ENCODE peak calls at places on chromosomes 2 and 18, in eight cellular contexts. One of them, this sample, is unnamed.

GRCh38 chr2:25342372-25343186 is 854 bp upstream of the DNMT3A start:
- DNase-seq in stomach: peak
- DNase-seq in ovary: peak
- DNase-seq in A549: peak
- DNase-seq in tibial nerve: peak
- DNase-seq in transverse colon: peak
- DNase-seq in H1: peak
- DNase-seq in HepG2: peak
- DNase-seq in this sample: peak

GRCh38 chr2:27162151-27163121 is 13.6 kb downstream of the TCF23 start:
- DNase-seq in stomach: no peak
- DNase-seq in ovary: no peak
- DNase-seq in A549: peak
- DNase-seq in tibial nerve: no peak
- DNase-seq in transverse colon: no peak
- DNase-seq in H1: no peak
- DNase-seq in HepG2: peak
- DNase-seq in this sample: no peak

GRCh38 chr2:103232882-103233281 is 471.1 kb downstream of the TMEM182 start:
- DNase-seq in stomach: no peak
- DNase-seq in ovary: no peak
- DNase-seq in A549: no peak
- DNase-seq in tibial nerve: no peak
- DNase-seq in transverse colon: no peak
- DNase-seq in H1: no peak
- DNase-seq in HepG2: no peak
- DNase-seq in this sample: no peak

GRCh38 chr2:100992262-100992661 is 9.8 kb upstream of the RPL31 start:
- DNase-seq in stomach: no peak
- DNase-seq in ovary: no peak
- DNase-seq in A549: no peak
- DNase-seq in tibial nerve: no peak
- DNase-seq in transverse colon: no peak
- DNase-seq in H1: no peak
- DNase-seq in HepG2: no peak
- DNase-seq in this sample: no peak

GRCh38 chr2:188573453-188573852 is 281.8 kb downstream of the GULP1 start:
- DNase-seq in stomach: no peak
- DNase-seq in ovary: no peak
- DNase-seq in A549: peak
- DNase-seq in tibial nerve: no peak
- DNase-seq in transverse colon: no peak
- DNase-seq in H1: no peak
- DNase-seq in HepG2: no peak
- DNase-seq in this sample: no peak

GRCh38 chr2:237872178-237872887 is 12.9 kb downstream of the RAMP1 start:
- DNase-seq in stomach: no peak
- DNase-seq in ovary: peak
- DNase-seq in A549: no peak
- DNase-seq in tibial nerve: no peak
- DNase-seq in transverse colon: no peak
- DNase-seq in H1: no peak
- DNase-seq in HepG2: no peak
- DNase-seq in this sample: peak

GRCh38 chr2:47016172-47016913 is 100.7 kb upstream of the MCFD2 start:
- DNase-seq in stomach: no peak
- DNase-seq in ovary: no peak
- DNase-seq in A549: peak
- DNase-seq in tibial nerve: no peak
- DNase-seq in transverse colon: peak
- DNase-seq in H1: no peak
- DNase-seq in HepG2: no peak
- DNase-seq in this sample: no peak

GRCh38 chr2:234558642-234559041 is 61.8 kb upstream of the ARL4C start:
- DNase-seq in stomach: no peak
- DNase-seq in ovary: no peak
- DNase-seq in A549: no peak
- DNase-seq in tibial nerve: no peak
- DNase-seq in transverse colon: no peak
- DNase-seq in H1: no peak
- DNase-seq in HepG2: no peak
- DNase-seq in this sample: no peak

GRCh38 chr2:235366847-235367246 is 127.0 kb upstream of the AGAP1 start:
- DNase-seq in stomach: no peak
- DNase-seq in ovary: no peak
- DNase-seq in A549: no peak
- DNase-seq in tibial nerve: no peak
- DNase-seq in transverse colon: no peak
- DNase-seq in H1: no peak
- DNase-seq in HepG2: no peak
- DNase-seq in this sample: no peak

GRCh38 chr2:47422560-47422959 is 19.6 kb downstream of the MSH2 start:
- DNase-seq in stomach: no peak
- DNase-seq in ovary: no peak
- DNase-seq in A549: peak
- DNase-seq in tibial nerve: no peak
- DNase-seq in transverse colon: no peak
- DNase-seq in H1: no peak
- DNase-seq in HepG2: no peak
- DNase-seq in this sample: no peak

GRCh38 chr18:50393802-50394201 is 19.0 kb downstream of the SKA1 start:
- DNase-seq in stomach: no peak
- DNase-seq in ovary: no peak
- DNase-seq in A549: no peak
- DNase-seq in tibial nerve: no peak
- DNase-seq in transverse colon: no peak
- DNase-seq in H1: no peak
- DNase-seq in HepG2: peak
- DNase-seq in this sample: no peak

GRCh38 chr2:54106631-54107454 is 8.6 kb upstream of the ACYP2 start:
- DNase-seq in stomach: peak
- DNase-seq in ovary: no peak
- DNase-seq in A549: peak
- DNase-seq in tibial nerve: no peak
- DNase-seq in transverse colon: peak
- DNase-seq in H1: no peak
- DNase-seq in HepG2: peak
- DNase-seq in this sample: no peak

GRCh38 chr2:177232098-177232704 is 19.6 kb downstream of the HNRNPA3 start:
- DNase-seq in stomach: no peak
- DNase-seq in ovary: no peak
- DNase-seq in A549: no peak
- DNase-seq in tibial nerve: no peak
- DNase-seq in transverse colon: no peak
- DNase-seq in H1: no peak
- DNase-seq in HepG2: no peak
- DNase-seq in this sample: no peak

GRCh38 chr2:227939271-227940027 is 68.0 kb downstream of the DAW1 start:
- DNase-seq in stomach: no peak
- DNase-seq in ovary: no peak
- DNase-seq in A549: peak
- DNase-seq in tibial nerve: no peak
- DNase-seq in transverse colon: no peak
- DNase-seq in H1: peak
- DNase-seq in HepG2: peak
- DNase-seq in this sample: no peak

GRCh38 chr2:63875143-63875542 is 33.4 kb downstream of the UGP2 start:
- DNase-seq in stomach: no peak
- DNase-seq in ovary: no peak
- DNase-seq in A549: no peak
- DNase-seq in tibial nerve: no peak
- DNase-seq in transverse colon: no peak
- DNase-seq in H1: no peak
- DNase-seq in HepG2: no peak
- DNase-seq in this sample: no peak

GRCh38 chr2:203070615-203071547 is 56.2 kb downstream of the NBEAL1 start:
- DNase-seq in stomach: no peak
- DNase-seq in ovary: no peak
- DNase-seq in A549: no peak
- DNase-seq in tibial nerve: no peak
- DNase-seq in transverse colon: no peak
- DNase-seq in H1: no peak
- DNase-seq in HepG2: no peak
- DNase-seq in this sample: no peak

GRCh38 chr2:221818569-221818968 is 246.5 kb upstream of the EPHA4 start:
- DNase-seq in stomach: no peak
- DNase-seq in ovary: no peak
- DNase-seq in A549: no peak
- DNase-seq in tibial nerve: no peak
- DNase-seq in transverse colon: no peak
- DNase-seq in H1: no peak
- DNase-seq in HepG2: no peak
- DNase-seq in this sample: no peak

GRCh38 chr2:198328454-198328853 is 524.1 kb downstream of the PLCL1 start:
- DNase-seq in stomach: no peak
- DNase-seq in ovary: no peak
- DNase-seq in A549: no peak
- DNase-seq in tibial nerve: no peak
- DNase-seq in transverse colon: no peak
- DNase-seq in H1: no peak
- DNase-seq in HepG2: no peak
- DNase-seq in this sample: no peak

DNA sequence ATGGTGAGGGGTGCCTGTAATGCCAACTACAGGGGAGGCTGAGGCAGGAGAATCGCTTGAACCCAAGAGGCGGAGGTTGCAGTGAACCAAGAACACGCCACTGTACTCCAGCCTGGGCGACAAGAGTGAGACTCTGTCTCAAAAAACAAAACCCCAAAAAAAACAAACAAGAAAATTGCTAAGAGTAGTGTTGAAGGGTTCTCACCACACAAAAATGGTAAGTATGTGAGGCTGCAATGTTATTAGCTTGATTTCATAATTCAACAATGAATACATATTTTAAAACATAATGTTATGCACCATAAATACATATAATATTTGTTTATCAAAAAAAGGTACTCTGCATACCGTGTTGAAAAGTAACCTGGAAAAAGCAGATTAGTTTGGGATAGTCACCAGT is 45.8 kb downstream of the PSMG2 start:
- DNase-seq in stomach: no peak
- DNase-seq in ovary: no peak
- DNase-seq in A549: no peak
- DNase-seq in tibial nerve: no peak
- DNase-seq in transverse colon: no peak
- DNase-seq in H1: no peak
- DNase-seq in HepG2: no peak
- DNase-seq in this sample: no peak
- TF ChIP-seq CTCF in stomach: no peak
- TF ChIP-seq CTCF in ovary: no peak
- TF ChIP-seq CTCF in A549: no peak
- TF ChIP-seq CTCF in tibial nerve: no peak
- TF ChIP-seq CTCF in transverse colon: no peak
- TF ChIP-seq CTCF in H1: no peak
- TF ChIP-seq CTCF in HepG2: no peak
- TF ChIP-seq CTCF in this sample: no peak

GRCh38 chr2:33890686-33891085 is 291.6 kb upstream of the FAM98A start:
- DNase-seq in stomach: no peak
- DNase-seq in ovary: no peak
- DNase-seq in A549: no peak
- DNase-seq in tibial nerve: no peak
- DNase-seq in transverse colon: no peak
- DNase-seq in H1: no peak
- DNase-seq in HepG2: no peak
- DNase-seq in this sample: no peak

DNA sequence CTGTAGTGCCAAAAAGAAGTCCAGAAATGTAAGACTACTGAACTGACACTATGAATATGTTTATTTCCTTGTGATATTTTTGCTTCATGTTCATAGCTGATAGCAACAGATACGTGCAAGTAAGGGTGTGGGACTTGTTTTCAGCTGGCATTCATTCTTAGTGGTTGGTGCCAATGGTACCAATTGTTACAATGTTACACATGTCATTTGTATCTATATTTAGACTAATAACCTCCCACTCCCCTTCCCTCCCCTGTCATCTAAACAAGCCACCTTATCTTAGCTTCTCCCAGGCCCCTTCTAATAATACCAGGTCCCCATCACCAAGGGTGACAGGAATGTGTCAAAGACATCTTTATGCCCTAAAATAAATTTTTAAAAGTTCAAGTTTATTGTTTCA is 294.7 kb upstream of the FAM98A start:
- DNase-seq in stomach: no peak
- DNase-seq in ovary: no peak
- DNase-seq in A549: no peak
- DNase-seq in tibial nerve: no peak
- DNase-seq in transverse colon: no peak
- DNase-seq in H1: no peak
- DNase-seq in HepG2: no peak
- DNase-seq in this sample: no peak
- TF ChIP-seq EP300 in stomach: no peak
- TF ChIP-seq EP300 in ovary: no peak
- TF ChIP-seq EP300 in A549: no peak
- TF ChIP-seq EP300 in tibial nerve: no peak
- TF ChIP-seq EP300 in transverse colon: no peak
- TF ChIP-seq EP300 in H1: no peak
- TF ChIP-seq EP300 in HepG2: no peak
- TF ChIP-seq EP300 in this sample: no peak

GRCh38 chr2:37375721-37376399 is 31.4 kb downstream of the QPCT start:
- DNase-seq in stomach: no peak
- DNase-seq in ovary: no peak
- DNase-seq in A549: no peak
- DNase-seq in tibial nerve: no peak
- DNase-seq in transverse colon: no peak
- DNase-seq in H1: peak
- DNase-seq in HepG2: no peak
- DNase-seq in this sample: no peak

GRCh38 chr2:37378411-37378810 is 34.0 kb downstream of the QPCT start:
- DNase-seq in stomach: no peak
- DNase-seq in ovary: no peak
- DNase-seq in A549: no peak
- DNase-seq in tibial nerve: peak
- DNase-seq in transverse colon: no peak
- DNase-seq in H1: peak
- DNase-seq in HepG2: peak
- DNase-seq in this sample: no peak

GRCh38 chr2:37377187-37377532 is 32.7 kb downstream of the QPCT start:
- DNase-seq in stomach: no peak
- DNase-seq in ovary: no peak
- DNase-seq in A549: no peak
- DNase-seq in tibial nerve: no peak
- DNase-seq in transverse colon: no peak
- DNase-seq in H1: peak
- DNase-seq in HepG2: no peak
- DNase-seq in this sample: no peak

GRCh38 chr2:37379881-37380296 is 35.5 kb downstream of the QPCT start:
- DNase-seq in stomach: no peak
- DNase-seq in ovary: peak
- DNase-seq in A549: no peak
- DNase-seq in tibial nerve: no peak
- DNase-seq in transverse colon: no peak
- DNase-seq in H1: no peak
- DNase-seq in HepG2: peak
- DNase-seq in this sample: no peak

GRCh38 chr2:37376421-37377186 is 32.2 kb downstream of the QPCT start:
- DNase-seq in stomach: no peak
- DNase-seq in ovary: no peak
- DNase-seq in A549: no peak
- DNase-seq in tibial nerve: peak
- DNase-seq in transverse colon: peak
- DNase-seq in H1: peak
- DNase-seq in HepG2: no peak
- DNase-seq in this sample: peak
- H3K27ac ChIP-seq in stomach: no peak
- H3K27ac ChIP-seq in ovary: no peak
- H3K27ac ChIP-seq in A549: no peak
- H3K27ac ChIP-seq in tibial nerve: peak
- H3K27ac ChIP-seq in transverse colon: peak
- H3K27ac ChIP-seq in H1: no peak
- H3K27ac ChIP-seq in HepG2: no peak
- H3K27ac ChIP-seq in this sample: peak

GRCh38 chr2:11543337-11544216 is 9.7 kb downstream of the GREB1 start:
- DNase-seq in stomach: no peak
- DNase-seq in ovary: peak
- DNase-seq in A549: no peak
- DNase-seq in tibial nerve: no peak
- DNase-seq in transverse colon: no peak
- DNase-seq in H1: peak
- DNase-seq in HepG2: no peak
- DNase-seq in this sample: no peak
- TF ChIP-seq CTCF in stomach: no peak
- TF ChIP-seq CTCF in ovary: peak
- TF ChIP-seq CTCF in A549: no peak
- TF ChIP-seq CTCF in tibial nerve: no peak
- TF ChIP-seq CTCF in transverse colon: no peak
- TF ChIP-seq CTCF in H1: no peak
- TF ChIP-seq CTCF in HepG2: no peak
- TF ChIP-seq CTCF in this sample: no peak